ENCODE peak calls at places on chromosomes 13 and 19, in seven cellular contexts. M is esophagus squamous epithelium; A is cardiac muscle cell; Z is CD4-positive, alpha-beta memory T cell; J is aorta; K is AG04450; O is Panc1. D is an unnamed sample.

GRCh38 chr19:22882797-22883196 is 50.7 kb downstream of the ZNF723 start:
- DNase-seq in O (no peak), Z (peak), K (no peak), M (no peak), J (no peak), A (peak), D (no peak)

GRCh38 chr19:50406156-50406820 is 12.4 kb upstream of the SPIB start:
- DNase-seq in A (no peak), K (no peak), O (no peak), M (no peak), Z (no peak), J (no peak), D (no peak)

GRCh38 chr13:34678154-34678553 is 263.9 kb upstream of the NBEA start:
- DNase-seq in Z (no peak), J (no peak), K (no peak), O (peak), M (no peak), A (peak), D (peak)

GRCh38 chr19:18046066-18046718 is 38.2 kb downstream of the ARRDC2 start:
- DNase-seq in J (peak), A (peak), M (no peak), Z (no peak), O (no peak), K (no peak), D (no peak)

GRCh38 chr13:106986033-106986484 is 418.1 kb upstream of the ARGLU1 start:
- DNase-seq in O (no peak), A (peak), J (no peak), Z (no peak), K (no peak), M (no peak), D (no peak)

GRCh38 chr13:49625392-49626137 is 2.7 kb upstream of the ARL11 start:
- DNase-seq in A (peak), M (no peak), K (no peak), Z (no peak), O (no peak), J (peak), D (no peak)

GRCh38 chr19:23547816-23548430 is 139.1 kb downstream of the ZNF675 start:
- DNase-seq in K (no peak), J (no peak), Z (no peak), O (no peak), M (no peak), A (no peak), D (no peak)

GRCh38 chr13:33455291-33455690 is 169.7 kb upstream of the STARD13 start:
- DNase-seq in M (no peak), A (no peak), K (no peak), O (no peak), Z (no peak), J (no peak), D (no peak)

GRCh38 chr13:76009491-76009890 is 373.4 kb downstream of the LMO7 start:
- DNase-seq in A (no peak), M (no peak), O (no peak), Z (no peak), K (peak), J (no peak), D (no peak)

GRCh38 chr13:72255908-72256307 is 388.9 kb upstream of the DACH1 start:
- DNase-seq in M (no peak), J (no peak), O (no peak), K (no peak), A (peak), Z (no peak), D (peak)

GRCh38 chr19:11137542-11138384 is 17.8 kb downstream of the SPC24 start:
- DNase-seq in M (no peak), Z (peak), O (no peak), K (peak), J (peak), A (peak), D (no peak)

GRCh38 chr19:47107201-47107952 is 6.2 kb downstream of the ZC3H4 start:
- DNase-seq in K (no peak), A (no peak), M (no peak), J (no peak), O (no peak), Z (peak), D (no peak)

GRCh38 chr13:84574851-84575250 is 692.6 kb upstream of the SLITRK1 start:
- DNase-seq in A (peak), M (no peak), Z (no peak), J (no peak), O (no peak), K (no peak), D (no peak)

GRCh38 chr19:46125447-46125846 is 959 bp upstream of the IGFL3 start:
- DNase-seq in O (no peak), J (no peak), M (no peak), K (no peak), Z (no peak), A (no peak), D (no peak)

GRCh38 chr13:35818577-35819165 is 312.5 kb downstream of the DCLK1 start:
- DNase-seq in Z (no peak), K (no peak), J (no peak), M (no peak), A (peak), O (peak), D (no peak)

GRCh38 chr13:59408738-59409137 is 755.0 kb downstream of the DIAPH3 start:
- DNase-seq in K (no peak), A (no peak), O (no peak), M (no peak), Z (no peak), J (no peak), D (no peak)

GRCh38 chr19:2422951-2423880 is 4.2 kb downstream of the TIMM13 start:
- DNase-seq in K (no peak), M (no peak), Z (no peak), O (no peak), A (no peak), J (no peak), D (no peak)

GRCh38 chr13:21606781-21607180 is 2.8 kb upstream of the MICU2 start:
- DNase-seq in M (no peak), O (no peak), K (no peak), Z (no peak), A (no peak), J (no peak), D (no peak)

GRCh38 chr13:23709521-23709920 is 139.3 kb downstream of the TNFRSF19 start:
- DNase-seq in M (no peak), A (no peak), Z (no peak), J (no peak), K (no peak), O (no peak), D (no peak)

GRCh38 chr19:31346660-31347059 is 2.6 kb downstream of the TSHZ3 start:
- DNase-seq in K (no peak), A (no peak), J (no peak), O (no peak), Z (no peak), M (no peak), D (no peak)

GRCh38 chr13:98771838-98772611 is 19.6 kb upstream of the SLC15A1 start:
- DNase-seq in K (no peak), M (no peak), J (no peak), Z (no peak), O (no peak), A (no peak), D (no peak)

GRCh38 chr13:97499181-97499580 is 65.2 kb downstream of the RAP2A start:
- DNase-seq in J (no peak), M (no peak), O (no peak), K (no peak), A (no peak), Z (no peak), D (no peak)

GRCh38 chr19:53945441-53945840 is 17.3 kb upstream of the CACNG8 start:
- DNase-seq in K (no peak), O (no peak), A (peak), Z (no peak), J (no peak), M (no peak), D (no peak)

GRCh38 chr13:37869756-37870488 is at the start of gene TRPC4:
- DNase-seq in Z (no peak), M (no peak), O (no peak), A (peak), J (peak), K (no peak), D (peak)

GRCh38 chr13:29454931-29455481 is 140.5 kb downstream of the SLC7A1 start:
- DNase-seq in M (no peak), A (peak), J (no peak), K (no peak), Z (no peak), O (no peak), D (peak)

DNA sequence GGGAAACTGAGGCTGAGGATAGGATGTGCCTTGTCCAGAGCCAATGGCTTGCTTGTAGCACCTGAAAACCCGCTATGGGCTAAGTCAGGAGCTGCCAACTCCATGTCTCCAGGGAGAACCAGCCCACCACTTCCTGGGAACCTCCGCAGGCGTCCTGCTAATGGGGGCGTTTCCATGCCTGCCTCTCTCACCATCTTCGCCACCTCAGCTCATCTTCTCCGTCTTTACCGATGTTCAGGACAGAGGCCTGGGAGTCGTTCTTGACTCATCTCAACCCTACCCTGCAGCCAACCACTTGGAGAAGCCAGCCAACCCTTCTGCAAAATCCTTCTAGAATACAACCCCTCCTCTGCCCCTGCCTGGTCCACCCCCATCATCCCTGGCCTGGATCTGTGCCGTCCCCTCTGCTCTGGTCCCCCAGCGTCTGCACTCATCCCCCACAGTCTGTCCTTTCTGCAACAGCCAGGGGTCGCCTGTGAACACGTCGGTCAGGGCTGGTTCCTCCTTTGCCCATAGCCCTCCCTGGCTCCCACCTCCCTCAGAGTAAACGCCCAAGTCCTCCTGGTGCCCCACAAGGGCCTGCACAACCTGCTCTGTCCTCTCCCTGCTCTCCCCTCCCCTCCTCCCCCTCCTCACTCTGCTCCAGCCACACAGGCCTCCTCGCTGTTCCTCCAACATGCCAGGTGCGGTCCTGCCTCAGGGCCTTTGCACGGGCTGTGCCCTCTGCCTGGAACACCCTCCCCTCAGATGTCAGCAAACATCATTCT is 31.0 kb downstream of the PTPRS start:
- DNase-seq in K (no peak), M (no peak), O (no peak), Z (no peak), J (no peak), A (peak), D (no peak)
- H3K27ac ChIP-seq in K (no peak), M (peak), O (no peak), Z (no peak), J (no peak), A (no peak), D (no peak)

DNA sequence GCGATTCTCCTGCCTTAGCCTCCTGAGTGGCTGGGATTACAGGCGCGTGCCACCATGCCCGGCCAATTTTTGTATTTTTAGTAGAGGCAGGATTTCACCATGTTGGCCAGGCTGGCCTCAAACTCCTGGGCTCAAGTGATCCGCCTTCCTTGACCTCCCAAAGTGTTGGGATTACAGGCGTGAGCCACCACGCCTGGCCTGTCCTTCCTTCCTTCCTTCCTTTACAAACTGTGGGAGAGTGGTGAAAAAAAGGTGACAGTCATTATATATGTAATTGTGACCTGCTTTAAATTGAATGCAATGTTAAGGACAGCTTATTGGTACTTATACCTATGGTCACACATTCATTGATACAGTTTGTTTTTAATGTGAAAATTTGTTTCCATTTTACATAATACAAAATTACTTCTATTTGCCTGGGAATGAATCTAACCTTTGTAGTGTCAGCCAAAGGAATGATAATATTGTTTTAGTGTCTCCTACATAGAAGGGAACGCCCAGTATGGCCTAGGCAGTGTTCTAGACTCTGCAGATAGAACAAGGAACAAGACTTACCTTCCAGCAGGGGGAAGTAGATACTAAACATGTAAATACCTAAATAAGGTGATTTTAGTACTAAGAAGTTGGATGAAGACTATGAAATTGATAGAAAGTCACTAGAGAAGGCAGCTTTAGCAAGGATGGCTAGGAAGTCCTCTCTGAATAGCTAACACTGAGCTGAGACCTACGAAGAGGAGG is 146.3 kb downstream of the GGACT start:
- DNase-seq in Z (no peak), K (no peak), O (no peak), A (no peak), M (no peak), J (no peak), D (no peak)
- H3K27ac ChIP-seq in Z (no peak), K (peak), O (peak), A (no peak), M (no peak), J (no peak), D (no peak)

GRCh38 chr19:38264486-38265212 is at the start of gene SPINT2:
- DNase-seq in M (no peak), J (no peak), K (no peak), Z (no peak), O (no peak), A (no peak), D (no peak)

GRCh38 chr19:38266981-38267597 is 2.7 kb downstream of the SPINT2 start:
- DNase-seq in O (no peak), Z (no peak), A (peak), K (peak), J (no peak), M (no peak), D (peak)

GRCh38 chr19:38266070-38266469 is 1.7 kb downstream of the SPINT2 start:
- DNase-seq in K (no peak), O (no peak), M (no peak), A (no peak), J (no peak), Z (no peak), D (no peak)

GRCh38 chr19:38263696-38264485 is 482 bp upstream of the SPINT2 start:
- DNase-seq in M (no peak), A (peak), K (no peak), O (no peak), J (peak), Z (peak), D (peak)

GRCh38 chr19:38265213-38265861 is 964 bp downstream of the SPINT2 start:
- DNase-seq in K (no peak), A (no peak), M (no peak), O (no peak), Z (peak), J (peak), D (no peak)
- H3K27ac ChIP-seq in K (no peak), A (peak), M (peak), O (peak), Z (peak), J (peak), D (peak)

GRCh38 chr13:94323746-94324408 is 155.6 kb downstream of the DCT start:
- DNase-seq in K (no peak), Z (peak), J (no peak), A (no peak), M (no peak), O (no peak), D (no peak)
- H3K27ac ChIP-seq in K (no peak), Z (no peak), J (no peak), A (peak), M (no peak), O (no peak), D (no peak)

DNA sequence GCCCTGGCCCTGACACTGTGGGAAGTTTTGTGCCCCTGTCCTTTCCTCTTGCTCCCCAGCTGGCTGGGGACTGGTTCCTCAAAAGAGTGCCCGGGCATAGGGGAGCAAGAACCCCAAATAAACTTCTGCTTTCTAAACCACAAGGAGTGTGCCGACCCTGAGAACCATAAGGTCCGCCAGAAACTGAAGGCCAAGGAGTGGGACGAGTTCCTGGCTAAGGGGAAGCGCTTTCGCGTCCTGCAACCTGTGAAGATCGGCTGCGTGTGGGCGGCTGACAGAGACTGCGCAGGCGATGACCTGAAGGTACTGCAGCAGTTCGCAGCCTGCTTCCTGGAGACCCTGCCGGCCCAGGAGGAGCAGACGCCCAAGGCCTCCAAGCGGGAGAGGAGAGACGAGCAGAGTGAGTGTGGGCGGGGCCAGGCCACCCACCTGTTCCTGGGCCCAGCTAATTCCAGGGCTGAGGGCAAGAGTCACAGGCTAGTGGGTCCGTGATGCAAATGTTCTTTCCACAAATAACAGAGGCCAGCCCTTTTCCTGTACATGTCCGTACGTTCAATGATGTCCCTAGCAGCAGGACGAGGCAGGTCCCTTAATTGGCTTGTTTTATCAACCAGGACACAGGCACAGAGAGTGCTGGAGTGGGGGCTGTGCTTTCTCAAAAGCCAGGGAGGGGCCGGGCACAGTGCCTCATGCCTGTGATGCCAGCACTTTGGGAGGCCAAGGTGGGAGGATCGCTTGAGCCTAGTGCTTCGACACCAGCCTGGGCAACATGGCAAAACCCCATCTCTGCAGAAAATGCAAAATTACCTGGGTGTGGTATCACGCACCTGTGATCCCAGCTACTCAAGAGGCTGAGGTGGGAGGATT is 25.6 kb downstream of the UBXN6 start:
- DNase-seq in M (no peak), K (no peak), O (no peak), Z (no peak), J (peak), A (no peak), D (no peak)
- H3K27ac ChIP-seq in M (no peak), K (no peak), O (no peak), Z (no peak), J (no peak), A (no peak), D (no peak)

GRCh38 chr19:45123440-45123850 is 30.5 kb downstream of the PPP1R37 start:
- DNase-seq in M (no peak), A (no peak), K (no peak), J (no peak), O (no peak), Z (no peak), D (no peak)
- H3K27ac ChIP-seq in M (peak), A (no peak), K (no peak), J (no peak), O (no peak), Z (no peak), D (no peak)

DNA sequence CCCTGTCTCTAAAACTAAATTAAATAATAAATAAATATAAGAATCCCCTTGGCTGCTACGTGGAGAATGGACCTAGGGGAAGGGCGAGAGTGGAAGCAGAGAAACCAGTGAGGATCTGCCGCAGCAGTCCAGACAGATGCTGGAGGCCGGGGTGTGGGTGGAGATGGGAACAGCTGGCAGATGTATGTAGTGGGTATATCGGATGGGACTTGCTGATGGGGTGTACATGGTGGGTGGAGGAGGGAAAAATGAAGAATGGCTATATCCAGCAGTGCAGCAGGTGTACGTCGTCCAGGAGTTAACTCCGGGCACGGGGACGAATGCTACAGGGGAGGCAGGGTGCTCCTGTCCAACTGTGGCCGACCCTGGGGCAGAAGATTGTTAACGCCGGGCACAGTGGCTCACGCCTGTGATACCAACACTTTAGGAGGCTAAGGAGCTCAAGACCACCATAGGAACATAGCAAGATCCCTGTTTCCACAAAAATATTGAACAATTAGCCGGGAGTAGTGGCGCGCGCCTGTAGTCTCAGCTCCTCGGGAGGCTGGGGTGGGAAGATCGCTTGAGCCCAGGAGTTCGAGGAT is 654 bp downstream of the CEP89 start:
- DNase-seq in Z (no peak), K (no peak), O (no peak), J (no peak), A (no peak), M (no peak), D (no peak)
- H3K27ac ChIP-seq in Z (peak), K (peak), O (peak), J (no peak), A (no peak), M (peak), D (no peak)

DNA sequence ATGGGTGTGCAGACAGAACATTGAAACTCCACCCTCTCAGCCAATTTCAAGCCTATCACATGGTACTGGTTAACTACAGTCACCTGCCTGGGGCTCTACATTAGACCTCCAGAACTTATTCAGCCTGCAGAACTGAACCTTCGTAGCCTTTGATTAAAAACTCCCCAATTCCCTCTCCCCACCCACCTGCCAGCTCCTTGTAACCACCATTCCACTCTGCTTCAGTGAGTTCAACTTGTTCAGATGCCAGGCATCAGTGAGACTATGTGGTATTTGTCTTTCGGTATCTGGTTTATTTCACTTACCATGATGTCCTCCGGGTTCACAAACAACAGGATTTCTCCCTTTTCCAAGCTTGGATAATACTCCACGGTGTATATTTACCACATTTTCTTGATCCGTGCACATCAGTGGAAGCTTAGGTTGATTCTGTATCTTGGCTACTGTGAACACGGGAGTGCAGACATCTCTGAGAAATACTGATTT is 19.2 kb downstream of the RAB20 start:
- DNase-seq in M (no peak), O (no peak), J (no peak), Z (no peak), K (no peak), A (no peak), D (no peak)
- H3K27ac ChIP-seq in M (no peak), O (no peak), J (no peak), Z (no peak), K (no peak), A (peak), D (no peak)

GRCh38 chr19:1262687-1263123 is 6.4 kb upstream of the CIRBP start:
- DNase-seq in J (peak), M (no peak), K (no peak), Z (no peak), O (no peak), A (no peak), D (no peak)
- H3K27ac ChIP-seq in J (peak), M (peak), K (no peak), Z (peak), O (peak), A (peak), D (peak)

GRCh38 chr19:16435238-16435911 is 36.4 kb downstream of the EPS15L1 start:
- DNase-seq in J (peak), Z (no peak), O (no peak), M (no peak), K (peak), A (peak), D (no peak)
- H3K27ac ChIP-seq in J (no peak), Z (no peak), O (no peak), M (peak), K (peak), A (peak), D (no peak)